ENCODE peak calls at places on chromosomes 13 and 19, in eight cellular contexts. One of them, this sample, is unnamed.

GRCh38 chr19:17306285-17306714 is 628 bp downstream of the MRPL34 start:
- DNase-seq in HCT116: no peak
- DNase-seq in H9: no peak
- DNase-seq in psoas muscle: no peak
- DNase-seq in uterus: no peak
- DNase-seq in endodermal cell: no peak
- DNase-seq in tibial nerve: no peak
- DNase-seq in dorsolateral prefrontal cortex: no peak
- DNase-seq in this sample: no peak

GRCh38 chr13:71830736-71831135 is 36.3 kb downstream of the DACH1 start:
- DNase-seq in HCT116: no peak
- DNase-seq in H9: no peak
- DNase-seq in psoas muscle: no peak
- DNase-seq in uterus: no peak
- DNase-seq in endodermal cell: no peak
- DNase-seq in tibial nerve: no peak
- DNase-seq in dorsolateral prefrontal cortex: no peak
- DNase-seq in this sample: no peak

GRCh38 chr13:51731759-51732158 is 72.2 kb downstream of the DHRS12 start:
- DNase-seq in HCT116: no peak
- DNase-seq in H9: no peak
- DNase-seq in psoas muscle: no peak
- DNase-seq in uterus: no peak
- DNase-seq in endodermal cell: no peak
- DNase-seq in tibial nerve: no peak
- DNase-seq in dorsolateral prefrontal cortex: no peak
- DNase-seq in this sample: no peak

GRCh38 chr13:92806215-92806614 is 420.4 kb upstream of the GPC6 start:
- DNase-seq in HCT116: no peak
- DNase-seq in H9: no peak
- DNase-seq in psoas muscle: no peak
- DNase-seq in uterus: no peak
- DNase-seq in endodermal cell: no peak
- DNase-seq in tibial nerve: no peak
- DNase-seq in dorsolateral prefrontal cortex: no peak
- DNase-seq in this sample: no peak

GRCh38 chr19:13339869-13340268 is 166.4 kb downstream of the CACNA1A start:
- DNase-seq in HCT116: no peak
- DNase-seq in H9: no peak
- DNase-seq in psoas muscle: no peak
- DNase-seq in uterus: no peak
- DNase-seq in endodermal cell: no peak
- DNase-seq in tibial nerve: no peak
- DNase-seq in dorsolateral prefrontal cortex: no peak
- DNase-seq in this sample: no peak

GRCh38 chr13:23956106-23956505 is 58.8 kb upstream of the C1QTNF9B start:
- DNase-seq in HCT116: peak; percentile 31
- DNase-seq in H9: no peak
- DNase-seq in psoas muscle: no peak
- DNase-seq in uterus: no peak
- DNase-seq in endodermal cell: no peak
- DNase-seq in tibial nerve: no peak
- DNase-seq in dorsolateral prefrontal cortex: no peak
- DNase-seq in this sample: peak; percentile 77

GRCh38 chr13:114202581-114202980 is 23.5 kb downstream of the CFAP97D2 start:
- DNase-seq in HCT116: no peak
- DNase-seq in H9: no peak
- DNase-seq in psoas muscle: no peak
- DNase-seq in uterus: no peak
- DNase-seq in endodermal cell: no peak
- DNase-seq in tibial nerve: no peak
- DNase-seq in dorsolateral prefrontal cortex: no peak
- DNase-seq in this sample: no peak

GRCh38 chr19:2722541-2723344 is 1.6 kb upstream of the DIRAS1 start:
- DNase-seq in HCT116: no peak
- DNase-seq in H9: no peak
- DNase-seq in psoas muscle: peak; percentile 69
- DNase-seq in uterus: peak; percentile 86
- DNase-seq in endodermal cell: no peak
- DNase-seq in tibial nerve: peak; percentile 17
- DNase-seq in dorsolateral prefrontal cortex: peak; percentile 48
- DNase-seq in this sample: peak; percentile 66

GRCh38 chr13:113904411-113904810 is 40.5 kb upstream of the GAS6 start:
- DNase-seq in HCT116: no peak
- DNase-seq in H9: peak; percentile 65
- DNase-seq in psoas muscle: peak; percentile 53
- DNase-seq in uterus: peak; percentile 68
- DNase-seq in endodermal cell: peak; percentile 81
- DNase-seq in tibial nerve: peak; percentile 48
- DNase-seq in dorsolateral prefrontal cortex: peak; percentile 60
- DNase-seq in this sample: no peak

GRCh38 chr13:68944272-68944671 is 1163.4 kb upstream of the ATXN8OS start:
- DNase-seq in HCT116: no peak
- DNase-seq in H9: no peak
- DNase-seq in psoas muscle: no peak
- DNase-seq in uterus: no peak
- DNase-seq in endodermal cell: no peak
- DNase-seq in tibial nerve: no peak
- DNase-seq in dorsolateral prefrontal cortex: no peak
- DNase-seq in this sample: no peak

GRCh38 chr13:113078895-113079720 is 26.5 kb upstream of the F7 start:
- DNase-seq in HCT116: no peak
- DNase-seq in H9: no peak
- DNase-seq in psoas muscle: no peak
- DNase-seq in uterus: no peak
- DNase-seq in endodermal cell: no peak
- DNase-seq in tibial nerve: no peak
- DNase-seq in dorsolateral prefrontal cortex: peak; percentile 77
- DNase-seq in this sample: no peak

GRCh38 chr19:15300533-15301194 is 31.7 kb downstream of the BRD4 start:
- DNase-seq in HCT116: no peak
- DNase-seq in H9: no peak
- DNase-seq in psoas muscle: no peak
- DNase-seq in uterus: no peak
- DNase-seq in endodermal cell: no peak
- DNase-seq in tibial nerve: no peak
- DNase-seq in dorsolateral prefrontal cortex: no peak
- DNase-seq in this sample: no peak

GRCh38 chr19:15299568-15300409 is 32.5 kb downstream of the BRD4 start:
- DNase-seq in HCT116: no peak
- DNase-seq in H9: no peak
- DNase-seq in psoas muscle: no peak
- DNase-seq in uterus: no peak
- DNase-seq in endodermal cell: no peak
- DNase-seq in tibial nerve: no peak
- DNase-seq in dorsolateral prefrontal cortex: no peak
- DNase-seq in this sample: no peak

GRCh38 chr19:15296841-15297415 is 35.4 kb downstream of the BRD4 start:
- DNase-seq in HCT116: no peak
- DNase-seq in H9: no peak
- DNase-seq in psoas muscle: no peak
- DNase-seq in uterus: no peak
- DNase-seq in endodermal cell: no peak
- DNase-seq in tibial nerve: no peak
- DNase-seq in dorsolateral prefrontal cortex: no peak
- DNase-seq in this sample: no peak

GRCh38 chr19:15297416-15298224 is 34.7 kb downstream of the BRD4 start:
- DNase-seq in HCT116: peak; percentile 59
- DNase-seq in H9: no peak
- DNase-seq in psoas muscle: no peak
- DNase-seq in uterus: no peak
- DNase-seq in endodermal cell: no peak
- DNase-seq in tibial nerve: no peak
- DNase-seq in dorsolateral prefrontal cortex: no peak
- DNase-seq in this sample: peak; percentile 79

DNA sequence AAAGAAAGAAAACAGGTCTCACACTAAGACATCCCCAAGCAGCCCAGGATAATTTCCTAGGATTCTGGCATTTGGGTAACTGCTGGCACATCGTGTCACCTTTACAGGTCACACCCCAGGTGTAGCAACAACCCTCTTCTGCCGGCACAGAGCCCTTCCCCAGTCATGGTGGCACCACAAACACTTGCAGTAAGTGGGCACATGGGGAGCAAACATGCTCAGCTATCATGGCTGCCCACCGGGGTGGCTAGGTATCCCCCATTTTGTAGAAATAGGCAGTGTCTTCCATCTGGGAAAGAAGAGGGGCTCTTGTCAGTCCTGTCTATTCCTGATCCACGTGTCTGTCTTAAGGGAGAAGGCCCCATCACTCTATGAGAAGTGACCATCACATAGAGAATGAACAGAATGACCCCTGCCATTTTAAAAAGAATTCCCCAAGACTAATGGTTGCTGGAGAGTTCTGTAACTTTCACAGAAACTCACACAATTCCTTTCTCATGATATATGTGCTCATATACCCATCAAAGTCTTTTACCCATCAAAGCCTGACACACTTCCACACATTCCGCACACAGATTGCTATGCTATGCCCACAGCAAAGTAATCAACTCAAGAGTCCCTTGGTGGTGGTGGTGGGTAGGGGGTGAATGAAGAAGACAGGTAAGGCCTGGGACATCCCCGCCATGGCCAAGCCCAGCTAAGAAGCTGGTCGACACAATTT is 33.3 kb downstream of the BRD4 start:
- DNase-seq in HCT116: no peak
- DNase-seq in H9: no peak
- DNase-seq in psoas muscle: no peak
- DNase-seq in uterus: no peak
- DNase-seq in endodermal cell: no peak
- DNase-seq in tibial nerve: no peak
- DNase-seq in dorsolateral prefrontal cortex: no peak
- DNase-seq in this sample: no peak
- H3K27ac ChIP-seq in HCT116: no peak overlapping the region
- H3K27ac ChIP-seq in H9: peak overlapping the region; percentile 37
- H3K27ac ChIP-seq in psoas muscle: peak overlapping the region; percentile 57
- H3K27ac ChIP-seq in uterus: peak overlapping the region; percentile 18
- H3K27ac ChIP-seq in endodermal cell: peak overlapping the region; percentile 25
- H3K27ac ChIP-seq in tibial nerve: peak overlapping the region; percentile 11
- H3K27ac ChIP-seq in dorsolateral prefrontal cortex: no peak overlapping the region
- H3K27ac ChIP-seq in this sample: peak overlapping the region; percentile 89

GRCh38 chr19:11284535-11284934 is 11.4 kb upstream of the TSPAN16 start:
- DNase-seq in HCT116: no peak
- DNase-seq in H9: no peak
- DNase-seq in psoas muscle: no peak
- DNase-seq in uterus: no peak
- DNase-seq in endodermal cell: no peak
- DNase-seq in tibial nerve: no peak
- DNase-seq in dorsolateral prefrontal cortex: no peak
- DNase-seq in this sample: no peak

GRCh38 chr19:11291991-11292390 is 4.0 kb upstream of the TSPAN16 start:
- DNase-seq in HCT116: no peak
- DNase-seq in H9: no peak
- DNase-seq in psoas muscle: no peak
- DNase-seq in uterus: no peak
- DNase-seq in endodermal cell: no peak
- DNase-seq in tibial nerve: no peak
- DNase-seq in dorsolateral prefrontal cortex: no peak
- DNase-seq in this sample: no peak

GRCh38 chr19:11291415-11291814 is 4.5 kb upstream of the TSPAN16 start:
- DNase-seq in HCT116: no peak
- DNase-seq in H9: no peak
- DNase-seq in psoas muscle: no peak
- DNase-seq in uterus: no peak
- DNase-seq in endodermal cell: no peak
- DNase-seq in tibial nerve: no peak
- DNase-seq in dorsolateral prefrontal cortex: no peak
- DNase-seq in this sample: no peak

GRCh38 chr19:11286312-11286974 is 9.5 kb upstream of the TSPAN16 start:
- DNase-seq in HCT116: no peak
- DNase-seq in H9: no peak
- DNase-seq in psoas muscle: no peak
- DNase-seq in uterus: no peak
- DNase-seq in endodermal cell: no peak
- DNase-seq in tibial nerve: no peak
- DNase-seq in dorsolateral prefrontal cortex: no peak
- DNase-seq in this sample: no peak

GRCh38 chr19:11288349-11288748 is 7.6 kb upstream of the TSPAN16 start:
- DNase-seq in HCT116: no peak
- DNase-seq in H9: no peak
- DNase-seq in psoas muscle: no peak
- DNase-seq in uterus: no peak
- DNase-seq in endodermal cell: no peak
- DNase-seq in tibial nerve: no peak
- DNase-seq in dorsolateral prefrontal cortex: no peak
- DNase-seq in this sample: peak; percentile 39
- TF ChIP-seq CTCF in HCT116: peak; percentile 25
- TF ChIP-seq CTCF in H9: peak; percentile 53
- TF ChIP-seq CTCF in psoas muscle: peak; percentile 27
- TF ChIP-seq CTCF in uterus: peak; percentile 17
- TF ChIP-seq CTCF in endodermal cell: peak; percentile 70
- TF ChIP-seq CTCF in tibial nerve: no peak
- TF ChIP-seq CTCF in dorsolateral prefrontal cortex: peak; percentile 44
- TF ChIP-seq CTCF in this sample: peak; percentile 36

GRCh38 chr19:7476241-7476640 is 12.6 kb downstream of the PEX11G start:
- DNase-seq in HCT116: no peak
- DNase-seq in H9: no peak
- DNase-seq in psoas muscle: no peak
- DNase-seq in uterus: no peak
- DNase-seq in endodermal cell: no peak
- DNase-seq in tibial nerve: no peak
- DNase-seq in dorsolateral prefrontal cortex: no peak
- DNase-seq in this sample: no peak
- H3K27ac ChIP-seq in HCT116: no peak overlapping the region
- H3K27ac ChIP-seq in H9: no peak overlapping the region
- H3K27ac ChIP-seq in psoas muscle: no peak overlapping the region
- H3K27ac ChIP-seq in uterus: no peak overlapping the region
- H3K27ac ChIP-seq in endodermal cell: no peak overlapping the region
- H3K27ac ChIP-seq in tibial nerve: no peak overlapping the region
- H3K27ac ChIP-seq in dorsolateral prefrontal cortex: no peak overlapping the region
- H3K27ac ChIP-seq in this sample: peak overlapping the region; percentile 60

DNA sequence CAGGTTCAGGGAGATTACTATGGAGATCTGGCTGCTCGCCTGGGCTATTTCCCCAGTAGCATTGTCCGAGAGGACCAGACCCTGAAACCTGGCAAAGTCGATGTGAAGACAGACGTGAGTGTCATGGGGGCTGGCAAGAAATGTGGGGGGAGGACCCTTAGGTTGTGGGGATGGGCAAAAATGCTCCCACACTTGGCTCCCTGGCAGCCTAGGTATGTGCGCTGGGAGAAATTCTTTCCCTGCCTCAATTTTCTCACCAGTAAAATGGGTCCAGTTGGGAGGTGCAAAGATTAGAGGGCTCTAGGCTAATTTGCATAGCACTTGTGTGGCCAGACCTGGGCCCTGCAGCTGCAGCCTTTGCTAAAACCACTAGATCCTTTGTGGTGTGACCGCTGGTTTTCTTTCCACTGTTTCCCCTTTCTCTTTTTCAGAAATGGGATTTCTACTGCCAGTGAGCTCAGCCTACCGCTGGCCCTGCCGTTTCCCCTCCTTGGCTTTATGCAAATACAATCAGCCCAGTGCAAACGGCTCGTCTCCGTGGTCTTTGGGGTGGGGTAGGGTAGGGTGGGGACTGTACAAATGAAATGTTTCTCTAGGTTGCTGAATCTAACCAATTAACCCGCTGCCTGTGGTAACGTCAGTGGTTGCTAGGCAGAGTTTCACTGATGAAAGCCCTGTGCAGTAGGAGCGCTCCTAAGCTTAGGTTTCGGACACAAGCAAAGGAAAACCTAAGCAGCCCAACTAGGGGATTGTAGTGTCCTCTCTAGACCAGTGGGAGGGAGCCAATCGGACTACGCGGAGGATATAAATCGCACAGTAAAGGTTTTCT is 867 bp upstream of the RAB4B start:
- DNase-seq in HCT116: peak; percentile 85
- DNase-seq in H9: peak; percentile 93
- DNase-seq in psoas muscle: peak; percentile 81
- DNase-seq in uterus: peak; percentile 95
- DNase-seq in endodermal cell: peak; percentile 96
- DNase-seq in tibial nerve: peak; percentile 98
- DNase-seq in dorsolateral prefrontal cortex: peak; percentile 97
- DNase-seq in this sample: peak; percentile 90
- TF ChIP-seq CTCF in HCT116: no peak
- TF ChIP-seq CTCF in H9: no peak
- TF ChIP-seq CTCF in psoas muscle: no peak
- TF ChIP-seq CTCF in uterus: no peak
- TF ChIP-seq CTCF in endodermal cell: no peak
- TF ChIP-seq CTCF in tibial nerve: peak; percentile 9
- TF ChIP-seq CTCF in dorsolateral prefrontal cortex: no peak
- TF ChIP-seq CTCF in this sample: no peak